ENCODE peak calls at places on chromosomes 2 and 18, in nine cellular contexts. C is heart right ventricle; Z is H9; I is endothelial cell; A is nephron progenitor cell; T is astrocyte of the spinal cord; R is CD4-positive, alpha-beta T cell; E is kidney; H is tibial artery. S is an unnamed sample.

GRCh38 chr2:217186152-217186551 is 326.3 kb upstream of the TNP1 start:
- DNase-seq in R (no peak), I (no peak), E (no peak), T (no peak), A (no peak), C (no peak), Z (no peak), H (peak; percentile 69), S (no peak)

GRCh38 chr2:204335642-204336041 is 209.6 kb upstream of the PARD3B start:
- DNase-seq in R (no peak), C (no peak), E (no peak), T (no peak), H (no peak), I (no peak), A (no peak), Z (no peak), S (no peak)

GRCh38 chr18:8801263-8801901 is 96.0 kb downstream of the MTCL1 start:
- DNase-seq in H (no peak), T (peak; percentile 92), R (no peak), A (no peak), I (no peak), Z (no peak), E (no peak), C (no peak), S (no peak)

GRCh38 chr2:224570328-224570993 is 14.7 kb downstream of the CUL3 start:
- DNase-seq in C (no peak), T (peak; percentile 64), E (no peak), Z (no peak), H (no peak), A (no peak), R (no peak), I (no peak), S (no peak)

GRCh38 chr2:176664478-176664877 is 395.2 kb downstream of the MTX2 start:
- DNase-seq in T (no peak), R (no peak), H (no peak), I (no peak), E (no peak), Z (no peak), C (no peak), A (no peak), S (no peak)

GRCh38 chr18:43780782-43781340 is 503.6 kb upstream of the SYT4 start:
- DNase-seq in A (no peak), R (no peak), Z (no peak), E (no peak), I (no peak), T (peak; percentile 67), H (no peak), C (no peak), S (no peak)

GRCh38 chr2:20042531-20042930 is 8.9 kb downstream of the LAPTM4A start:
- DNase-seq in C (no peak), E (no peak), H (no peak), I (no peak), Z (no peak), A (no peak), T (no peak), R (no peak), S (no peak)

GRCh38 chr2:201246280-201246679 is 14.1 kb upstream of the CASP8 start:
- DNase-seq in Z (no peak), H (no peak), I (no peak), C (no peak), A (no peak), E (no peak), T (no peak), R (no peak), S (no peak)

GRCh38 chr2:231007159-231008045 is 11.5 kb downstream of the SPATA3 start:
- DNase-seq in T (no peak), A (peak; percentile 23), I (no peak), C (no peak), H (no peak), Z (no peak), R (no peak), E (no peak), S (no peak)

GRCh38 chr2:8239402-8240127 is 442.3 kb upstream of the ID2 start:
- DNase-seq in H (no peak), C (no peak), R (no peak), I (no peak), T (no peak), E (no peak), Z (peak; percentile 48), A (no peak), S (peak; percentile 30)

DNA sequence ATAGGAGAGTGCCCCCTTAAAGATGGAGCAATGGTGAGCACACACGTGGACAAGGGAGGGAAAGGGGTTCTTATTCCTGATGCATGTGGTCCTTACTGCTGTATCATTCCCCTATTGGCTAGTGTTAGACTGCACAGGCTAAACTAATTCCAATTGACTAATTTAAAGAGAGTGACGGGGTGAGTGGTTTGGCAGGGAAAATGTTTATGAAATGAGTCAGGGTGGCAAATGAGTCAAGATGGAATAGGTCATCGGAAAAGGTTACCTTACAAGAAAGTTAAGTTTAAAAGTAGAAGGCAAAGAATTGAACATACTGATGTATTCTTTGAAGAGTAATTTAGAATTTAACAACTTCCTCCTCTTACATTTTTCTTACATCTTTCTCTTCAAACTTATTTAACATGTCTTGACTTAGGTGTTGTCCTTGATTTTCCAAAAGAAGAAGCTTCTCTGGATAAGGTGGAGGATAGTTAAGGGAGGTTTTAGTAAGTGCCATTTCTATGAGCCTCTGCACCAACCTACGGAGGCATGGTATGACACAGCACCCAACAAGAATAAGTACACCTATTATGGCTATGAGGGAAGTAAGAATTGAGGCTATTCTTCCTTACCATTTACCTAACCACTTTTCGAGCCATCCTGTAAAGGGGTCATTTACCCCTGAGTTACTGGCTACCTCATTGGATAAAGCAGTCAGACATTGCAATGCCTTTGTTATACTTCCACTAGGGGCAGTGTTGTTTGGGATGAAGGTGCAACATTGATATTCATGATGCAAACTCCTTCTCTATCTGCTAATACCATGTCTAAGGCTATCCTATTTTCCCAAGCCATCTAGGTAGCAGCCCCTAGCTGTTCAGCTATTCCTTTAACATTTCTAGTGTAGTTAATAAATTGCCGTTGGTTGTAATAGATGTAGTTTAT is 1345.8 kb upstream of the LRRTM1 start:
- DNase-seq in I (no peak), T (no peak), H (no peak), C (no peak), E (no peak), A (no peak), Z (no peak), R (no peak), S (no peak)
- TF ChIP-seq CTCF in I (peak; percentile 16), T (peak; percentile 7), H (no peak), C (no peak), E (no peak), A (no peak), Z (peak; percentile 62), R (no peak), S (no peak)

DNA sequence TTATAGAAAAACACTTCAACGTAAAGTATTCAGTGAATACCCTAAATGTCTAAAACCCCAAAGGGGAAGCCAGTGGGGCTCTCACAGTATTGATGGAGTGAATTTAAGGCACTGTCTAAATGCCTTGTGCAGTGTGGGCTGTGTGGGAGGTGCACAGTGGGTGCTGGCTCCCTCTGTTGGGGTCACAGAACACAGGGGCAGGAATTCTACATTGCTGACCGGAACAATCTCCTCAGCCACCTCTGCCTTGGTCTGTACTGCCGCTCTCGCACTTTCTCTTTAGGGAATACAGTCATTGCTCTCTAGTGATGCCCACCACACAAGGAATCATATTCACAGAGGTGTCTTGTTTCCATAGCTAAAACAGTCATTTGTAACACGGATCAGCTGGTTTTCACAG is 45.4 kb downstream of the SPRED2 start:
- DNase-seq in A (no peak), E (no peak), T (no peak), C (no peak), R (no peak), H (no peak), I (no peak), Z (no peak), S (peak; percentile 42)
- TF ChIP-seq CTCF in A (no peak), E (no peak), T (no peak), C (no peak), R (no peak), H (no peak), I (no peak), Z (peak; percentile 19), S (peak; percentile 10)

GRCh38 chr18:76259012-76259568 is 236.0 kb downstream of the ZNF516 start:
- DNase-seq in I (no peak), R (no peak), C (no peak), E (no peak), H (no peak), Z (peak; percentile 48), T (no peak), A (no peak), S (no peak)
- TF ChIP-seq CTCF in I (no peak), R (no peak), C (no peak), E (no peak), H (no peak), Z (peak; percentile 54), T (peak; percentile 5), A (no peak), S (no peak)

DNA sequence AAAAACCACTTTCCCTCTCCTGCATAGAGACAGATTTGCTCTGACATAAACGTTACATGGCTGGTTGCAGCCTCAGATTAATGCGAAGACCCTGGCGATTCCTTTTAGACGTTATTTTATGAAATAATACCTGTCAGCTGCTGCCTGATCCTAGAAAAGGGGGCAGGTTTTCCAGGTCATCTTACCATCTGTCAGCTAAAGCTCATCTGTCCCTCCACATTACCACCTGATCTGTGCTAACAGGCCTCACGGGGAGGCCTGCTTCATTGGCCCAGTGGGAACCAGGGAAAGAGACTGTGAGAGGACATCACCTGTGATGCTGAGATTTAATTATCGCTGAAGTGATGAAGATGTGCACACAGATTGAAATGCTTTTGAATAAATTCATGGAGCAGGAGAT is 261.0 kb downstream of the ARHGAP15 start:
- DNase-seq in Z (no peak), I (no peak), C (no peak), E (no peak), R (no peak), A (no peak), H (no peak), T (no peak), S (no peak)
- TF ChIP-seq CTCF in Z (no peak), I (no peak), C (no peak), E (no peak), R (no peak), A (no peak), H (no peak), T (no peak), S (no peak)

GRCh38 chr2:179911569-179911968 is 50.2 kb upstream of the ZNF385B start:
- DNase-seq in E (no peak), H (no peak), Z (no peak), T (no peak), C (no peak), R (no peak), A (no peak), I (no peak), S (no peak)
- TF ChIP-seq CTCF in E (no peak), H (no peak), Z (no peak), T (no peak), C (no peak), R (no peak), A (no peak), I (no peak), S (no peak)